ENCODE peak calls at places on chromosomes 5 and 9, in five cellular contexts. J, Y, W, M and U are unnamed samples.

GRCh38 chr5:98458004-98458403 is 315.5 kb upstream of the RGMB start:
- DNase-seq in Y (peak), W (no peak), M (no peak), J (no peak), U (no peak)

GRCh38 chr9:32340401-32340800 is 44.0 kb upstream of the ACO1 start:
- DNase-seq in J (no peak), Y (no peak), M (no peak), W (no peak), U (no peak)

GRCh38 chr5:180646963-180647305 is 2.5 kb downstream of the FLT4 start:
- DNase-seq in M (no peak), Y (no peak), J (no peak), W (peak), U (no peak)

GRCh38 chr9:96048954-96049831 is 173.7 kb downstream of the ERCC6L2 start:
- DNase-seq in M (peak), Y (no peak), J (peak), W (no peak), U (peak)

GRCh38 chr5:180630426-180630825 is 19.0 kb downstream of the FLT4 start:
- DNase-seq in W (no peak), M (no peak), Y (no peak), J (no peak), U (no peak)

GRCh38 chr5:14011089-14012004 is 66.9 kb upstream of the DNAH5 start:
- DNase-seq in Y (peak), W (peak), J (peak), M (peak), U (peak)

GRCh38 chr9:134055981-134056461 is 11.8 kb downstream of the BRD3 start:
- DNase-seq in W (peak), J (peak), M (peak), Y (no peak), U (no peak)

GRCh38 chr9:134982311-134982710 is 64.6 kb upstream of the FCN1 start:
- DNase-seq in W (no peak), Y (no peak), J (no peak), M (no peak), U (no peak)

GRCh38 chr9:130240410-130241197 is 25.0 kb upstream of the HMCN2 start:
- DNase-seq in W (peak), Y (peak), M (peak), J (peak), U (no peak)

GRCh38 chr9:92115977-92116285 is 718 bp upstream of the SPTLC1 start:
- DNase-seq in Y (no peak), W (no peak), J (no peak), M (no peak), U (no peak)

GRCh38 chr9:278651-279050 is 64.0 kb downstream of the DOCK8 start:
- DNase-seq in W (no peak), J (peak), M (no peak), Y (no peak), U (no peak)

GRCh38 chr9:8114826-8115225 is 315.2 kb upstream of the DMAC1 start:
- DNase-seq in M (no peak), Y (no peak), W (no peak), J (no peak), U (no peak)

GRCh38 chr5:88438006-88438405 is 169.4 kb upstream of the TMEM161B start:
- DNase-seq in J (no peak), W (no peak), Y (no peak), M (no peak), U (no peak)

GRCh38 chr5:123120197-123120596 is 31.2 kb downstream of the PRDM6 start:
- DNase-seq in M (no peak), J (no peak), Y (no peak), W (peak), U (no peak)

GRCh38 chr5:91176288-91177016 is 206.7 kb downstream of the ARRDC3 start:
- DNase-seq in J (no peak), W (no peak), Y (no peak), M (no peak), U (no peak)

GRCh38 chr5:146103594-146103993 is 1.8 kb downstream of the PLAC8L1 start:
- DNase-seq in W (no peak), J (no peak), Y (no peak), M (no peak), U (no peak)

GRCh38 chr5:62064993-62065392 is 241.0 kb upstream of the KIF2A start:
- DNase-seq in Y (no peak), J (no peak), W (no peak), M (no peak), U (no peak)

GRCh38 chr9:93948456-93949072 is 6.6 kb downstream of the BARX1 start:
- DNase-seq in W (peak), J (no peak), Y (no peak), M (no peak), U (no peak)

GRCh38 chr5:35979694-35980093 is 11.5 kb downstream of the UGT3A1 start:
- DNase-seq in J (no peak), W (no peak), Y (no peak), M (no peak), U (no peak)

GRCh38 chr5:140312067-140312790 is 9.3 kb upstream of the PFDN1 start:
- DNase-seq in W (no peak), J (peak), M (peak), Y (peak), U (peak)
- H3K27ac ChIP-seq in W (peak), J (peak), M (peak), Y (peak), U (peak)

GRCh38 chr9:34665381-34666250 is 3.2 kb upstream of the CCL27 start:
- DNase-seq in J (peak), W (peak), Y (peak), M (peak), U (peak)

GRCh38 chr9:34665109-34665380 is 2.6 kb upstream of the CCL27 start:
- DNase-seq in J (no peak), W (no peak), Y (no peak), M (no peak), U (no peak)

GRCh38 chr9:34664281-34665108 is 2.0 kb upstream of the CCL27 start:
- DNase-seq in J (peak), M (peak), W (peak), Y (no peak), U (peak)

GRCh38 chr9:34662544-34663295 is at the start of gene CCL27:
- DNase-seq in J (no peak), W (no peak), Y (no peak), M (no peak), U (no peak)

DNA sequence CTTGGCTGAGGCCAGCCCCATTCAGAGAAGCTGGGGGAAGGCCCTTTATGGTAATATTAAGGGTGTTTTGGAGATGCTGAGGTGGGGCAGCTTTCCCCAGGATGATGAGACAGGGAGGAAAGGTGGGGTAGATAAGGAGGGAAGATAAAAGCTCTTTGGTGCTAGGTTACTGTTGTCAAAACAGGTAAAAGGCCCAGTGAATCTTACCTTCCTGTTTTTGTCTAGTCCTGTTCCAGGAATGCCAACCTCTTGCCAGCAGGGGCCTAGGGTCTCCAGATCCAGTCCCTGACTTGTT is 786 bp upstream of the CCL27 start:
- DNase-seq in Y (no peak), W (no peak), M (no peak), J (no peak), U (no peak)
- H3K27ac ChIP-seq in Y (no peak), W (no peak), M (no peak), J (no peak), U (peak)

DNA sequence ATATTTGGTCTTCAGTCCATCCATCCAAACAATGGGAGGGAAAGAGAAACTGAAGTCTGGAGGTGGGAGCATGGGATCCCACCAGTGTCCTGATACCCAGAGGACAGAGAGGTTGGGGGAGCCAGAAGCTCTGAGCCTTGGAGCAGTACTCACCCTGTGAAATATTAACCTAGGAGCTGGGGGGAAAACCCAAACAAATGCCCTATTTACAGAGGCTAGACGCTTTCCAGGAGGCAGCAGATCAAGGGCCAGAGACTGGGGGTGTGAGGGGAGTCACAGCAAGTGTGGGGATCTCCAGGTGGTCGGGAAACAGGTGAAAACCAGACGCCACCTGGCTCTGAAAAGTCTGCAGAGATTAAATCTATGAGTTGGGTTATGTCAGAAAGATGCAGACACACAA is 6.2 kb downstream of the ZER1 start:
- DNase-seq in M (no peak), W (no peak), J (no peak), Y (no peak), U (no peak)
- H3K27ac ChIP-seq in M (no peak), W (no peak), J (no peak), Y (no peak), U (no peak)

DNA sequence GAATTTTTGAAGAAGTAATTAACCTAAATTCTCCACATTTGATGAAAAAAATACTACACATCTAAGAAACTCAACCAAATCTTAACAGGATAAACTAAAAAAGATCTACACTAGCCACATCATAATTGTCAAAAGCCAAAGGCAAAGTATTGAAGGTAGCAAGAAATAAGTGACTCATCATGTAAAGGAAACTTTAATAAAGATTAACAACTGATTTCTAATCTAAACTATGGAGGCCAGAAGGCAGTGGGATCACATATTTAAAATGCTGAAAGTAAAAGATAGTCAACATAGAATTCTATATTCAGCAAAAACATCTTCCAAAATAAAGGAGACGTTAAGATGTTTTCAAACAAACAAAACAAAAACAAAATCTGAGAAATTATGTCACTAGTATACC is 2002.9 kb downstream of the MAT2B start:
- DNase-seq in J (no peak), Y (no peak), W (no peak), M (no peak), U (no peak)
- H3K27ac ChIP-seq in J (no peak), Y (no peak), W (no peak), M (no peak), U (no peak)

GRCh38 chr9:35749515-35750255 is 598 bp downstream of the RGP1 start:
- DNase-seq in J (peak), W (no peak), Y (no peak), M (peak), U (no peak)
- H3K27ac ChIP-seq in J (peak), W (peak), Y (peak), M (peak), U (peak)

DNA sequence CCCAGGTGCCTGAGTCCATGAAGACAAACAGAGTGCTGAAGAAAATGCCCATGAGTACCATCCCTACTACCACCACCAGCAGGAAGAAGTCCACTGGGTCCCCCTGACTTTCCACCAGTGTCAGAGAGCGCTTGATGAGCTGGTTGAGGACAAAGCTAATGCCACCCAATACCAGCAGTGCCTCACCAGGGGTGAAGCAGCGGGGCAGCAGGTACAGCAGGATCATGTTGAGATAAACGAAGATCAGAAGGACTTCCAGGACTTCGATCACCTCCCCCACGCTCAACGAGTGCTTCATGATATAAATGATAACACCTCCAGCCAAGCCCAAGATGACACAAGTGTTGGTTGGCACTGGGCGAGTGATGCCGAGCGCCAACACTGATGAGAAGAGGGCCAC is 859 bp downstream of the DOLK start:
- DNase-seq in Y (no peak), M (no peak), J (no peak), W (no peak), U (no peak)
- H3K27ac ChIP-seq in Y (peak), M (peak), J (peak), W (no peak), U (peak)

DNA sequence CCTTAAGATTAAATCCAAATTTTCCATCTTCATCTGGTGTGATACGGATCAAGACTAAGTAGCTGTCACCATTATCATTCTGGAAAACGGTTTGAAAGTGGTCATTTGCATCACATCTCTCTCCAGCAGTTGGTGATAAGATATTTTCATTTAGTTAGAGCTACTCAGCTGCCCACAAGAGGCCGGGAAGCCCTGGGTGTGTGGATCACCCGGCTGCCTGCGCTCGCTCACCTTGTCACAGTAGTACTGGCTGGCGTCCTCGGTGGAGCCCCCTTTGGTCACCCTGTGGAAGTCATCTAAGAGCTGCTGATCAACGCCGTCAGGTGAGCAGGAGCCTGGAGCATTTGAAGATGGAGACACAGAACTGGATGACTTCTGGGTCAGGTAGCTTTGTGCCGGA is 88.1 kb downstream of the PTPN3 start:
- DNase-seq in W (peak), Y (no peak), J (no peak), M (no peak), U (no peak)
- H3K27ac ChIP-seq in W (no peak), Y (no peak), J (no peak), M (no peak), U (no peak)